ENCODE peak calls at places on chromosomes 5 and 9, in four cellular contexts. D is WTC11, H is HepG2, T is GM12878. G is an unnamed sample.

GRCh38 chr9:137411260-137411659 is 11.7 kb downstream of the EXD3 start:
- DNase-seq in D (no peak), H (no peak), T (no peak), G (no peak)

GRCh38 chr9:73152445-73152844 is 780 bp downstream of the ANXA1 start:
- DNase-seq in D (no peak), H (no peak), T (no peak), G (no peak)

GRCh38 chr9:105858877-105859276 is 164.5 kb downstream of the TMEM38B start:
- DNase-seq in D (no peak), H (no peak), T (no peak), G (no peak)

GRCh38 chr9:135100241-135101067 is 13.0 kb downstream of the OLFM1 start:
- DNase-seq in D (no peak), H (no peak), T (no peak), G (no peak)

GRCh38 chr5:164052536-164053090 is 547.2 kb downstream of the MAT2B start:
- DNase-seq in D (no peak), H (no peak), T (no peak), G (no peak)

GRCh38 chr5:124952079-124952478 is 205.6 kb upstream of the ZNF608 start:
- DNase-seq in D (no peak), H (no peak), T (peak; percentile 69), G (no peak)

GRCh38 chr9:35001803-35002502 is 12.4 kb downstream of the DNAJB5 start:
- DNase-seq in D (no peak), H (no peak), T (no peak), G (peak; percentile 3)

GRCh38 chr5:135383803-135384495 is 15.1 kb downstream of the MACROH2A1 start:
- DNase-seq in D (no peak), H (no peak), T (no peak), G (no peak)

DNA sequence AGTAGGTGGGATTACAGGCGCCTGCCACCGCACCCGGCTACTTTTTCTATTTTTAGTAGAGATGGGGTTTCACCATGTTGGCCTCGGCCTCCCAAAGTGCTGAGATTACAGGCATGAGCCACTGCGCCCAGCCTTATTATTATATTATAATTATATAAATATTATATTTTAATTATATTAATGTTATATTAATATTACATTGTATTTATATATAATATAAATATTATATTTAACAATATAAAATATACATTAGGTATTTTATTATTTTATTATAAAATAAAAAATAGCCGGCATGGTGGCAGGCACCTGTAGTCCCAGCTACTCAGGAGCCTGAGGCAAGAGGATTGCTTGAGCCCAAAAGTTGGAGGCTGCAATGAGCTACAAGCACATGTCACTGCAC is 21.6 kb upstream of the GLDC start:
- DNase-seq in D (no peak), H (no peak), T (no peak), G (no peak)
- TF ChIP-seq CREM in D (no peak), H (no peak), T (no peak), G (no peak)

GRCh38 chr9:114003756-114004155 is 74.3 kb downstream of the AMBP start:
- DNase-seq in D (no peak), H (no peak), T (no peak), G (no peak)

GRCh38 chr9:114005371-114006154 is 72.5 kb downstream of the AMBP start:
- DNase-seq in D (peak; percentile 5), H (no peak), T (no peak), G (no peak)

GRCh38 chr9:114002271-114002985 is 75.7 kb downstream of the AMBP start:
- DNase-seq in D (no peak), H (no peak), T (no peak), G (no peak)

GRCh38 chr9:114002986-114003740 is 74.9 kb downstream of the AMBP start:
- DNase-seq in D (peak; percentile 5), H (no peak), T (no peak), G (no peak)

GRCh38 chr9:114004221-114004716 is 73.8 kb downstream of the AMBP start:
- DNase-seq in D (peak; percentile 9), H (no peak), T (no peak), G (no peak)
- TF ChIP-seq CREM in D (no peak), H (no peak), T (no peak), G (no peak)

GRCh38 chr5:168910874-168911273 is 331.7 kb upstream of the PANK3 start:
- DNase-seq in D (no peak), H (no peak), T (no peak), G (no peak)

GRCh38 chr5:168920019-168920813 is 341.0 kb upstream of the PANK3 start:
- DNase-seq in D (no peak), H (no peak), T (no peak), G (no peak)

GRCh38 chr5:168916852-168917251 is 337.7 kb upstream of the PANK3 start:
- DNase-seq in D (no peak), H (no peak), T (no peak), G (no peak)

GRCh38 chr5:168917947-168918600 is 338.9 kb upstream of the PANK3 start:
- DNase-seq in D (no peak), H (no peak), T (no peak), G (no peak)

GRCh38 chr5:168916266-168916665 is 337.1 kb upstream of the PANK3 start:
- DNase-seq in D (peak; percentile 51), H (no peak), T (no peak), G (no peak)
- TF ChIP-seq CREM in D (no peak), H (no peak), T (no peak), G (no peak)

GRCh38 chr9:115694014-115694413 is 459.6 kb upstream of the PAPPA start:
- DNase-seq in D (peak; percentile 54), H (peak; percentile 11), T (no peak), G (no peak)
- TF ChIP-seq CREM in D (no peak), H (no peak), T (no peak), G (no peak)

GRCh38 chr9:115399026-115399425 is 281.1 kb upstream of the TNC start:
- DNase-seq in D (no peak), H (no peak), T (no peak), G (no peak)
- TF ChIP-seq CREM in D (no peak), H (no peak), T (no peak), G (no peak)

GRCh38 chr5:14925326-14925725 is 53.7 kb upstream of the ANKH start:
- DNase-seq in D (no peak), H (no peak), T (no peak), G (no peak)

GRCh38 chr5:14929293-14930065 is 57.9 kb upstream of the ANKH start:
- DNase-seq in D (no peak), H (no peak), T (no peak), G (no peak)

GRCh38 chr5:14932902-14933475 is 61.4 kb upstream of the ANKH start:
- DNase-seq in D (no peak), H (no peak), T (no peak), G (no peak)

GRCh38 chr5:14930486-14930885 is 58.9 kb upstream of the ANKH start:
- DNase-seq in D (no peak), H (no peak), T (no peak), G (no peak)

GRCh38 chr5:14928661-14929060 is 57.1 kb upstream of the ANKH start:
- DNase-seq in D (no peak), H (no peak), T (no peak), G (no peak)
- TF ChIP-seq CREM in D (no peak), H (no peak), T (no peak), G (no peak)

GRCh38 chr5:151686673-151687378 is at the start of gene SPARC:
- DNase-seq in D (peak; percentile 78), H (no peak), T (no peak), G (no peak)
- TF ChIP-seq CREM in D (no peak), H (no peak), T (no peak), G (no peak)

GRCh38 chr9:93326056-93326455 is 125.4 kb upstream of the FAM120A start:
- DNase-seq in D (no peak), H (no peak), T (no peak), G (no peak)
- TF ChIP-seq CREM in D (no peak), H (no peak), T (no peak), G (no peak)